ENCODE peak calls at places on chromosome 19, in four cellular contexts. B, Z, G and F are unnamed samples. For H3K4me1, the result is how much of the 10 kb centered on the place peaks cover.

GRCh38 chr19:5623397-5624153 is 692 bp downstream of the SAFB start:
- DNase-seq in B (no peak), Z (no peak), G (peak), F (no peak)

GRCh38 chr19:46963093-46963734 is 56.4 kb upstream of the NPAS1 start:
- DNase-seq in B (no peak), Z (no peak), G (no peak), F (no peak)

GRCh38 chr19:29855087-29855486 is 43.3 kb downstream of the CCNE1 start:
- DNase-seq in G (no peak), B (no peak), Z (no peak), F (no peak)

GRCh38 chr19:40802300-40803169 is 3.5 kb downstream of the EGLN2 start:
- DNase-seq in G (peak), B (peak), Z (no peak), F (no peak)

GRCh38 chr19:55018633-55019032 is 19.4 kb downstream of the GP6 start:
- DNase-seq in G (no peak), Z (no peak), B (no peak), F (no peak)

GRCh38 chr19:39401549-39402416 is 4.9 kb upstream of the ZFP36 start:
- DNase-seq in B (peak), G (peak), Z (peak), F (no peak)

GRCh38 chr19:41870401-41870873 is 6.6 kb upstream of the CD79A start:
- DNase-seq in Z (peak), B (no peak), G (no peak), F (no peak)

GRCh38 chr19:40444181-40445005 is at the start of gene SERTAD3:
- DNase-seq in G (peak), Z (peak), B (peak), F (peak)

GRCh38 chr19:4393947-4394590 is 6.3 kb downstream of the SH3GL1 start:
- DNase-seq in Z (no peak), B (no peak), G (no peak), F (no peak)

GRCh38 chr19:4391701-4392543 is 8.4 kb downstream of the SH3GL1 start:
- DNase-seq in G (no peak), Z (no peak), B (no peak), F (no peak)

GRCh38 chr19:42471554-42472249 is 29.0 kb upstream of the CXCL17 start:
- DNase-seq in G (peak), B (peak), Z (no peak), F (peak)

GRCh38 chr19:17496337-17496997 is 15.0 kb upstream of the PGLS start:
- DNase-seq in B (peak), G (peak), Z (peak), F (peak)

GRCh38 chr19:7562646-7563393 is 27.3 kb downstream of the PNPLA6 start:
- DNase-seq in G (no peak), Z (no peak), B (no peak), F (no peak)

GRCh38 chr19:4811328-4812131 is 20.0 kb downstream of the TICAM1 start:
- DNase-seq in G (peak), B (peak), Z (peak), F (peak)

GRCh38 chr19:55550321-55550650 is 4.9 kb upstream of the SBK3 start:
- DNase-seq in B (no peak), Z (no peak), G (no peak), F (no peak)

GRCh38 chr19:53432088-53432661 is 391 bp downstream of the ZNF761 start:
- DNase-seq in B (peak), Z (peak), G (peak), F (peak)

GRCh38 chr19:16258440-16258903 is 60.8 kb downstream of the AP1M1 start:
- DNase-seq in G (peak), B (peak), Z (no peak), F (peak)

GRCh38 chr19:35070471-35070870 is 28.9 kb downstream of the HPN start:
- DNase-seq in B (no peak), Z (peak), G (no peak), F (no peak)

GRCh38 chr19:49591731-49592485 is 926 bp downstream of the PRR12 start:
- DNase-seq in B (peak), G (peak), Z (peak), F (no peak)

GRCh38 chr19:48806518-48806817 is 4.4 kb downstream of the BCAT2 start:
- DNase-seq in Z (no peak), B (peak), G (no peak), F (no peak)

GRCh38 chr19:5357584-5357983 is 17.0 kb upstream of the PTPRS start:
- DNase-seq in B (no peak), G (no peak), Z (no peak), F (no peak)

GRCh38 chr19:50963381-50963780 is 6.0 kb downstream of the KLK6 start:
- DNase-seq in B (no peak), Z (no peak), G (no peak), F (no peak)

GRCh38 chr19:33444238-33444992 is 70.9 kb downstream of the CEBPG start:
- DNase-seq in G (no peak), Z (no peak), B (no peak), F (peak)

GRCh38 chr19:6073858-6074708 is 36.2 kb downstream of the RFX2 start:
- DNase-seq in Z (no peak), B (no peak), G (no peak), F (no peak)

DNA sequence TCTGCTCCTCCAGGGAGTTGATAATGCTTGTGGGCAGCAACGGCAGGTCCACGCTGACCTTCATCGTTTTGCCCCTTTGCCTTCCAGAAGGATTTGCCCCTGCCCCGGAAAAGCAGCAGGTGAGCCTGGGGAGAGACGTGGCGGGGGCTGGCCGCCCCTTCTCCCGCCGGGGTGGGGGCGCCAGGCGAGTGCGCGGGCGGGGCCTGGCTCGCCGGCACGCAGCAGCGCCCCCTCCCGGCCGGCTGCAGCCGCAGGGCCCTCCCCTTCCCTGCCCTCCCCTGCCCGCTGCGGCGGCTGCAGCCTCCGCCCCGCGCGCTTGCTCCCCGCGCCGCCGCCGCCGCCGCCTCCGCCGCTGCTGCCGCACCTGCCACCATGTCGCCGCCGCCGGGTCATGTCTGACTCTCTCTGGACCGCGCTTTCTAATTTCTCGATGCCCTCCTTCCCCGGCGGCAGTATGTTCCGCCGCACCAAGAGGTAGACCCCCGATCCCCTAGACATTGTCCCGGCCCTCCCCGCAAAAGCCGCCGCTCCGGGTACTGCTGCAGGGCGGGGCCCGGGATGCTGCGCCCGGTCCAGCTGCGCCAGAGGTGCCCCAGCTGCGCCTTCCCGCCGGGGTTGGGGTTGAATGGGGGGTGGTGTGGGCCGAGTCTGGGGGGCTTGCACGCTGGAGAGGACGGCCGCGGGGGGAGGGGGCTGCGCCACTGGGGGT is at the start of gene MAST1:
- DNase-seq in Z (peak), B (peak), G (peak), F (no peak)
- TF ChIP-seq EP300 in Z (no peak), B (no peak), G (no peak), F (no peak)

GRCh38 chr19:1324792-1325567 is 39.3 kb downstream of the EFNA2 start:
- DNase-seq in G (peak), B (peak), Z (peak), F (no peak)

GRCh38 chr19:1324249-1324791 is 38.6 kb downstream of the EFNA2 start:
- DNase-seq in B (no peak), Z (no peak), G (no peak), F (no peak)

GRCh38 chr19:1322198-1322981 is 36.7 kb downstream of the EFNA2 start:
- DNase-seq in Z (no peak), B (no peak), G (no peak), F (no peak)

GRCh38 chr19:1327125-1327524 is 41.5 kb downstream of the EFNA2 start:
- DNase-seq in G (no peak), B (no peak), Z (no peak), F (no peak)

GRCh38 chr19:1325568-1326294 is 40.1 kb downstream of the EFNA2 start:
- DNase-seq in G (no peak), B (no peak), Z (no peak), F (no peak)
- H3K4me1 ChIP-seq in G (under half), B (under half), Z (under half), F (under half)

GRCh38 chr19:2487090-2487489 is 11.2 kb downstream of the GADD45B start:
- DNase-seq in G (no peak), Z (no peak), B (no peak), F (no peak)

GRCh38 chr19:2488405-2488941 is 12.5 kb downstream of the GADD45B start:
- DNase-seq in B (no peak), G (peak), Z (no peak), F (no peak)

GRCh38 chr19:2490659-2491058 is 14.7 kb downstream of the GADD45B start:
- DNase-seq in Z (no peak), G (no peak), B (no peak), F (no peak)

GRCh38 chr19:2487780-2488330 is 11.9 kb downstream of the GADD45B start:
- DNase-seq in G (no peak), Z (no peak), B (no peak), F (no peak)

GRCh38 chr19:2488942-2489731 is 13.2 kb downstream of the GADD45B start:
- DNase-seq in Z (peak), B (peak), G (peak), F (no peak)
- H3K4me3 ChIP-seq in Z (peak), B (peak), G (no peak), F (peak)

GRCh38 chr19:1406818-1407661 is at the start of gene DAZAP1:
- DNase-seq in Z (peak), G (peak), B (peak), F (peak)
- TF ChIP-seq EP300 in Z (no peak), G (no peak), B (no peak), F (no peak)

GRCh38 chr19:10407102-10407501 is 3.8 kb upstream of the CDC37 start:
- DNase-seq in B (no peak), G (no peak), Z (no peak), F (no peak)
- H3K4me1 ChIP-seq in B (under half), G (under half), Z (under half), F (under half)

DNA sequence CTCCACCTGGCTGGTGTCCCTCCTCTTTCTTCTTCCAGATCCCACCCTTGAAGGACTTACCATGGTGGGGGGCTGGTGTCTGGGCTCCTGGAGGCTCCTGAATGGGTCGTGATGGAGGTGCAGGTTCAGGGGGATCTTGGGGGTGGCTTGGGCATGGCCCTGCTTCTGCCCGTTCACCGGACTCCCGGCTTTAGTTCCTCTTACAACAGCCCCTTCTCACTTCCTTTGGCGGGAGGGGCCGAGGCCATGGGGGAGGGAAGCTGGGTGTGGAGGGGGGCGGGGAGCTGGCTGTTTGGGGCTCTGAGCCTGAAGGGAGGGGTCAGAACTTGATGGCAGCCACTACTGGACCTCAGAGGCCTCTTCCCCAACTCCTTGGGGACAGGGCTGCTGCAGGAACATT is at the start of gene MYO1F:
- DNase-seq in G (peak), B (peak), Z (no peak), F (no peak)
- H3K4me3 ChIP-seq in G (peak), B (peak), Z (no peak), F (peak)

GRCh38 chr19:45527731-45528130 is 20.5 kb downstream of the VASP start:
- DNase-seq in G (no peak), B (no peak), Z (no peak), F (no peak)

GRCh38 chr19:45528149-45528743 is 21.0 kb downstream of the VASP start:
- DNase-seq in B (no peak), G (no peak), Z (peak), F (no peak)

GRCh38 chr19:45524575-45525129 is 17.4 kb downstream of the VASP start:
- DNase-seq in G (no peak), B (no peak), Z (no peak), F (no peak)

GRCh38 chr19:45526971-45527370 is 19.7 kb downstream of the VASP start:
- DNase-seq in Z (no peak), B (no peak), G (no peak), F (no peak)

GRCh38 chr19:45526143-45526542 is 18.9 kb downstream of the VASP start:
- DNase-seq in G (peak), B (peak), Z (peak), F (no peak)
- TF ChIP-seq EP300 in G (no peak), B (no peak), Z (no peak), F (no peak)

DNA sequence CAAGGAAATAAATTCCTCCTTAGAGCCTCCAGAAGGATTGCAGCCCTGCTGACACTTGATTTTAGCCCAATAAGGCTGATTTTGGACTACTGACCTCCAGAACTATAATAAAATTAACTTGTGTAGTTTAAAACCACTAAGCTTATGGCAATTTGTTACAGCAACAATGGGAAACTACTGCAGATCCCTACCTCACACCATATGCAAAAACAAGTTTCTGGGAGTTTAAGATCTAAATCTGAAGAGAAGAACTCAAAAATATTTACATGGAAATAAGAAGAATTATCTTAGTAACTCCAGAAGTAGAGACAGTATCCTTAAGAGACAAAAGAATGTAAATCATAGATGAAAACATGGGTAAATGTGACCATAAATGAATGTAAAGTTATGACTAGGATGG is 5.9 kb downstream of the ZNF575 start:
- DNase-seq in Z (no peak), B (no peak), G (no peak), F (no peak)
- H3K4me1 ChIP-seq in Z (under half), B (under half), G (under half), F (under half)

GRCh38 chr19:13022859-13023636 is 27.8 kb downstream of the NFIX start:
- DNase-seq in B (peak), Z (no peak), G (peak), F (peak)
- H3K4me3 ChIP-seq in B (peak), Z (peak), G (peak), F (peak)